ENCODE peak calls at places on chromosomes 12 and 14, in nine cellular contexts. P is stimulated activated CD4-positive, alpha-beta T cell treated with anti-CD3 and anti-CD28 coated beads, Interleukin-12 subunit alpha, Interleukin-12 subunit beta, amount 100 ng/mL, for 48 hours; D is BJ; I is tibial artery; K is progenitor cell of endocrine pancreas; M is stromal cell of bone marrow; B is T follicular helper cell; Z is fibroblast of gingiva; O is CD14-positive monocyte. T is an unnamed sample.

GRCh38 chr14:105382343-105383082 is 15.8 kb upstream of the TEX22 start:
- DNase-seq in P (no peak), D (no peak), I (no peak), K (no peak), M (no peak), B (no peak), Z (no peak), O (peak), T (no peak)

GRCh38 chr12:93984005-93984404 is 164.4 kb upstream of the PLXNC1 start:
- DNase-seq in P (no peak), D (no peak), I (no peak), K (no peak), M (no peak), B (no peak), Z (no peak), O (no peak), T (no peak)

GRCh38 chr12:75623631-75624118 is 112.3 kb upstream of the KRR1 start:
- DNase-seq in P (no peak), D (no peak), I (no peak), K (no peak), M (peak), B (no peak), Z (peak), O (no peak), T (no peak)

GRCh38 chr12:76010732-76011458 is 20.7 kb downstream of the PHLDA1 start:
- DNase-seq in P (no peak), D (no peak), I (no peak), K (no peak), M (no peak), B (no peak), Z (peak), O (no peak), T (no peak)

GRCh38 chr12:81797100-81797499 is 38.0 kb upstream of the PPFIA2 start:
- DNase-seq in P (no peak), D (no peak), I (no peak), K (no peak), M (no peak), B (no peak), Z (no peak), O (no peak), T (no peak)

GRCh38 chr14:73850940-73851339 is 691 bp upstream of the PTGR2 start:
- DNase-seq in P (no peak), D (no peak), I (no peak), K (no peak), M (no peak), B (no peak), Z (no peak), O (no peak), T (no peak)

GRCh38 chr12:26783791-26784379 is 49.1 kb downstream of the ITPR2 start:
- DNase-seq in P (no peak), D (no peak), I (no peak), K (no peak), M (no peak), B (no peak), Z (no peak), O (no peak), T (no peak)

GRCh38 chr12:29216266-29216665 is 67.2 kb downstream of the FAR2 start:
- DNase-seq in P (no peak), D (no peak), I (no peak), K (no peak), M (no peak), B (no peak), Z (no peak), O (no peak), T (no peak)

GRCh38 chr12:51871918-51872688 is 15.8 kb upstream of the ANKRD33 start:
- DNase-seq in P (no peak), D (no peak), I (no peak), K (no peak), M (no peak), B (no peak), Z (no peak), O (no peak), T (no peak)

GRCh38 chr12:75706786-75707605 is 195.6 kb upstream of the KRR1 start:
- DNase-seq in P (no peak), D (no peak), I (no peak), K (no peak), M (no peak), B (no peak), Z (peak), O (no peak), T (no peak)

GRCh38 chr14:76293923-76294322 is 82.0 kb upstream of the ESRRB start:
- DNase-seq in P (no peak), D (no peak), I (no peak), K (no peak), M (no peak), B (no peak), Z (no peak), O (no peak), T (no peak)

GRCh38 chr12:30992381-30992780 is 65.8 kb downstream of the TSPAN11 start:
- DNase-seq in P (no peak), D (no peak), I (no peak), K (no peak), M (no peak), B (no peak), Z (no peak), O (no peak), T (no peak)

GRCh38 chr12:130909111-130909510 is 37.2 kb downstream of the RAN start:
- DNase-seq in P (no peak), D (no peak), I (no peak), K (no peak), M (no peak), B (no peak), Z (no peak), O (no peak), T (no peak)

GRCh38 chr12:13203028-13203922 is 6.7 kb downstream of the EMP1 start:
- DNase-seq in P (no peak), D (no peak), I (peak), K (no peak), M (no peak), B (no peak), Z (peak), O (no peak), T (peak)

GRCh38 chr12:94718114-94718513 is 67.8 kb upstream of the TMCC3 start:
- DNase-seq in P (no peak), D (no peak), I (no peak), K (no peak), M (no peak), B (no peak), Z (no peak), O (no peak), T (no peak)

GRCh38 chr14:80055912-80056801 is 155.1 kb downstream of the DIO2 start:
- DNase-seq in P (no peak), D (no peak), I (peak), K (peak), M (peak), B (no peak), Z (peak), O (no peak), T (peak)

GRCh38 chr12:32896438-32897275 is at the start of gene PKP2:
- DNase-seq in P (no peak), D (no peak), I (no peak), K (peak), M (no peak), B (no peak), Z (no peak), O (no peak), T (no peak)

GRCh38 chr14:99116741-99117295 is 155.2 kb downstream of the BCL11B start:
- DNase-seq in P (no peak), D (no peak), I (no peak), K (no peak), M (no peak), B (no peak), Z (no peak), O (no peak), T (no peak)

GRCh38 chr12:126784328-126784921 is 1482.5 kb upstream of the TMEM132C start:
- DNase-seq in P (no peak), D (no peak), I (no peak), K (peak), M (peak), B (no peak), Z (peak), O (no peak), T (no peak)

GRCh38 chr12:60421741-60422140 is 825.9 kb downstream of the SLC16A7 start:
- DNase-seq in P (no peak), D (no peak), I (no peak), K (no peak), M (peak), B (no peak), Z (peak), O (no peak), T (no peak)

GRCh38 chr14:81298122-81298521 is 77.4 kb upstream of the GTF2A1 start:
- DNase-seq in P (no peak), D (no peak), I (no peak), K (no peak), M (no peak), B (no peak), Z (no peak), O (no peak), T (no peak)

GRCh38 chr12:53004178-53004577 is 2.1 kb upstream of the EIF4B start:
- DNase-seq in P (no peak), D (no peak), I (no peak), K (no peak), M (no peak), B (no peak), Z (no peak), O (no peak), T (no peak)

GRCh38 chr12:66288121-66288520 is 14.2 kb upstream of the HELB start:
- DNase-seq in P (no peak), D (no peak), I (no peak), K (no peak), M (no peak), B (peak), Z (no peak), O (no peak), T (no peak)

GRCh38 chr12:15037091-15037723 is 64.4 kb downstream of the PDE6H start:
- DNase-seq in P (no peak), D (no peak), I (no peak), K (no peak), M (no peak), B (no peak), Z (no peak), O (no peak), T (no peak)

GRCh38 chr12:51910691-51911090 is 3.4 kb downstream of the ACVRL1 start:
- DNase-seq in P (no peak), D (no peak), I (no peak), K (no peak), M (no peak), B (no peak), Z (no peak), O (no peak), T (no peak)

GRCh38 chr12:55074771-55075170 is 51.4 kb upstream of the OR9K2 start:
- DNase-seq in P (no peak), D (no peak), I (no peak), K (no peak), M (no peak), B (no peak), Z (no peak), O (no peak), T (no peak)

GRCh38 chr14:64112859-64113258 is 181.3 kb downstream of the ESR2 start:
- DNase-seq in P (no peak), D (no peak), I (no peak), K (no peak), M (no peak), B (no peak), Z (no peak), O (no peak), T (peak)

GRCh38 chr14:103007555-103007954 is 49.8 kb downstream of the CDC42BPB start:
- DNase-seq in P (no peak), D (no peak), I (no peak), K (no peak), M (no peak), B (no peak), Z (no peak), O (no peak), T (no peak)

GRCh38 chr12:93341409-93342044 is 36.2 kb upstream of the NUDT4 start:
- DNase-seq in P (no peak), D (no peak), I (no peak), K (no peak), M (no peak), B (no peak), Z (no peak), O (no peak), T (no peak)